ENCODE peak calls at places on chromosomes 2 and 18, in seven cellular contexts. One of them, this sample, is unnamed.

GRCh38 chr2:46876741-46877384 is 38.7 kb downstream of the MCFD2 start:
- DNase-seq in foreskin fibroblast: peak
- DNase-seq in body of pancreas: no peak
- DNase-seq in lower leg skin: no peak
- DNase-seq in C1 segment of cervical spinal cord: peak
- DNase-seq in mesenchymal stem cell: peak
- DNase-seq in A673: peak
- DNase-seq in this sample: peak

GRCh38 chr2:162297925-162298552 is 20.4 kb downstream of the IFIH1 start:
- DNase-seq in foreskin fibroblast: peak
- DNase-seq in body of pancreas: peak
- DNase-seq in lower leg skin: peak
- DNase-seq in C1 segment of cervical spinal cord: peak
- DNase-seq in mesenchymal stem cell: peak
- DNase-seq in A673: peak
- DNase-seq in this sample: peak

GRCh38 chr2:124560592-124561112 is 535.6 kb downstream of the CNTNAP5 start:
- DNase-seq in foreskin fibroblast: no peak
- DNase-seq in body of pancreas: no peak
- DNase-seq in lower leg skin: no peak
- DNase-seq in C1 segment of cervical spinal cord: no peak
- DNase-seq in mesenchymal stem cell: no peak
- DNase-seq in A673: no peak
- DNase-seq in this sample: no peak

GRCh38 chr2:20674974-20675679 is 8.2 kb downstream of the GDF7 start:
- DNase-seq in foreskin fibroblast: peak
- DNase-seq in body of pancreas: no peak
- DNase-seq in lower leg skin: no peak
- DNase-seq in C1 segment of cervical spinal cord: no peak
- DNase-seq in mesenchymal stem cell: peak
- DNase-seq in A673: no peak
- DNase-seq in this sample: peak

GRCh38 chr2:67572721-67573485 is 175.8 kb downstream of the ETAA1 start:
- DNase-seq in foreskin fibroblast: peak
- DNase-seq in body of pancreas: no peak
- DNase-seq in lower leg skin: no peak
- DNase-seq in C1 segment of cervical spinal cord: no peak
- DNase-seq in mesenchymal stem cell: no peak
- DNase-seq in A673: no peak
- DNase-seq in this sample: peak

GRCh38 chr2:86275384-86275799 is 62.0 kb downstream of the REEP1 start:
- DNase-seq in foreskin fibroblast: no peak
- DNase-seq in body of pancreas: no peak
- DNase-seq in lower leg skin: no peak
- DNase-seq in C1 segment of cervical spinal cord: no peak
- DNase-seq in mesenchymal stem cell: no peak
- DNase-seq in A673: no peak
- DNase-seq in this sample: no peak

GRCh38 chr2:191198271-191198670 is 46.9 kb upstream of the MYO1B start:
- DNase-seq in foreskin fibroblast: no peak
- DNase-seq in body of pancreas: no peak
- DNase-seq in lower leg skin: no peak
- DNase-seq in C1 segment of cervical spinal cord: no peak
- DNase-seq in mesenchymal stem cell: no peak
- DNase-seq in A673: no peak
- DNase-seq in this sample: no peak

GRCh38 chr2:236665572-236666118 is 96.0 kb downstream of the ACKR3 start:
- DNase-seq in foreskin fibroblast: no peak
- DNase-seq in body of pancreas: no peak
- DNase-seq in lower leg skin: peak
- DNase-seq in C1 segment of cervical spinal cord: no peak
- DNase-seq in mesenchymal stem cell: no peak
- DNase-seq in A673: no peak
- DNase-seq in this sample: peak

GRCh38 chr18:51614033-51614432 is 416.6 kb upstream of the MEX3C start:
- DNase-seq in foreskin fibroblast: no peak
- DNase-seq in body of pancreas: no peak
- DNase-seq in lower leg skin: no peak
- DNase-seq in C1 segment of cervical spinal cord: no peak
- DNase-seq in mesenchymal stem cell: peak
- DNase-seq in A673: no peak
- DNase-seq in this sample: no peak